ENCODE peak calls at places on chromosome 2, in four cellular contexts. B, X, R and L are unnamed samples.

GRCh38 chr2:160269365-160269764 is 69.3 kb upstream of the ITGB6 start:
- DNase-seq in B (no peak), X (no peak), R (no peak), L (no peak)

GRCh38 chr2:43131051-43131889 is 95.1 kb downstream of the ZFP36L2 start:
- DNase-seq in B (peak; percentile 98), X (peak; percentile 62), R (peak; percentile 48), L (no peak)

GRCh38 chr2:173982182-173982714 is 17.1 kb upstream of the SP3 start:
- DNase-seq in B (no peak), X (no peak), R (no peak), L (no peak)

GRCh38 chr2:207892676-207893402 is 123.1 kb upstream of the FZD5 start:
- DNase-seq in B (no peak), X (no peak), R (no peak), L (no peak)

GRCh38 chr2:231386446-231386845 is 9.1 kb upstream of the B3GNT7 start:
- DNase-seq in B (no peak), X (no peak), R (no peak), L (no peak)

GRCh38 chr2:51335072-51336058 is 303.4 kb upstream of the NRXN1 start:
- DNase-seq in B (no peak), X (no peak), R (no peak), L (no peak)

GRCh38 chr2:32572737-32573136 is 55.1 kb upstream of the TTC27 start:
- DNase-seq in B (peak; percentile 50), X (no peak), R (no peak), L (no peak)

GRCh38 chr2:209380278-209380677 is 43.6 kb upstream of the MAP2 start:
- DNase-seq in B (no peak), X (no peak), R (no peak), L (no peak)

GRCh38 chr2:38634684-38635083 is 31.2 kb upstream of the GALM start:
- DNase-seq in B (no peak), X (no peak), R (no peak), L (no peak)

GRCh38 chr2:39918886-39919285 is 139.8 kb upstream of the THUMPD2 start:
- DNase-seq in B (no peak), X (no peak), R (no peak), L (no peak)

GRCh38 chr2:45009303-45009927 is at the start of gene SIX2:
- DNase-seq in B (no peak), X (no peak), R (peak; percentile 75), L (peak; percentile 99)

GRCh38 chr2:65491381-65491903 is 59.0 kb upstream of the SPRED2 start:
- DNase-seq in B (no peak), X (no peak), R (no peak), L (no peak)

GRCh38 chr2:160371251-160372009 is 122.2 kb downstream of the RBMS1 start:
- DNase-seq in B (no peak), X (no peak), R (peak; percentile 28), L (no peak)

GRCh38 chr2:39487398-39488250 is 50.5 kb upstream of the MAP4K3 start:
- DNase-seq in B (no peak), X (no peak), R (no peak), L (no peak)

GRCh38 chr2:69538872-69539548 is 101.8 kb upstream of the NFU1 start:
- DNase-seq in B (no peak), X (no peak), R (no peak), L (no peak)

GRCh38 chr2:71889991-71890684 is 257.5 kb downstream of the CYP26B1 start:
- DNase-seq in B (no peak), X (no peak), R (no peak), L (no peak)

GRCh38 chr2:210667726-210668125 is 111.3 kb downstream of the CPS1 start:
- DNase-seq in B (no peak), X (no peak), R (no peak), L (no peak)

GRCh38 chr2:17879137-17879912 is 858 bp downstream of the KCNS3 start:
- DNase-seq in B (no peak), X (peak; percentile 30), R (peak; percentile 63), L (no peak)

GRCh38 chr2:102424754-102425153 is 1.8 kb downstream of the IL18RAP start:
- DNase-seq in B (no peak), X (no peak), R (no peak), L (no peak)

GRCh38 chr2:181686566-181687185 is 6.4 kb upstream of the NEUROD1 start:
- DNase-seq in B (no peak), X (no peak), R (no peak), L (no peak)

GRCh38 chr2:127083819-127084503 is 23.0 kb downstream of the BIN1 start:
- DNase-seq in B (no peak), X (no peak), R (no peak), L (no peak)

GRCh38 chr2:200253631-200254030 is 52.9 kb upstream of the SPATS2L start:
- DNase-seq in B (no peak), X (no peak), R (no peak), L (no peak)

GRCh38 chr2:210167227-210167626 is 4.0 kb downstream of the KANSL1L start:
- DNase-seq in B (no peak), X (no peak), R (no peak), L (no peak)

GRCh38 chr2:88087073-88087472 is 19.4 kb downstream of the SMYD1 start:
- DNase-seq in B (no peak), X (no peak), R (no peak), L (no peak)

GRCh38 chr2:189327879-189328351 is 113.4 kb upstream of the WDR75 start:
- DNase-seq in B (no peak), X (no peak), R (no peak), L (no peak)

GRCh38 chr2:97711394-97711711 is 2.0 kb upstream of the ZAP70 start:
- DNase-seq in B (no peak), X (no peak), R (no peak), L (no peak)

GRCh38 chr2:94994914-94995236 is 30.6 kb upstream of the MAL start:
- DNase-seq in B (no peak), X (no peak), R (no peak), L (no peak)

GRCh38 chr2:38483773-38484501 is 106.9 kb upstream of the ATL2 start:
- DNase-seq in B (no peak), X (no peak), R (peak; percentile 20), L (no peak)

GRCh38 chr2:17441055-17441771 is 77.0 kb downstream of the RAD51AP2 start:
- DNase-seq in B (no peak), X (no peak), R (no peak), L (no peak)

GRCh38 chr2:237987263-237987662 is 20.4 kb downstream of the UBE2F start:
- DNase-seq in B (no peak), X (no peak), R (no peak), L (no peak)
- TF ChIP-seq CTCF in B (no peak), X (no peak), R (no peak), L (peak; percentile 43)

GRCh38 chr2:120624738-120625446 is 110.8 kb upstream of the GLI2 start:
- DNase-seq in B (no peak), X (no peak), R (no peak), L (no peak)
- TF ChIP-seq CTCF in B (no peak), X (no peak), R (no peak), L (no peak)

DNA sequence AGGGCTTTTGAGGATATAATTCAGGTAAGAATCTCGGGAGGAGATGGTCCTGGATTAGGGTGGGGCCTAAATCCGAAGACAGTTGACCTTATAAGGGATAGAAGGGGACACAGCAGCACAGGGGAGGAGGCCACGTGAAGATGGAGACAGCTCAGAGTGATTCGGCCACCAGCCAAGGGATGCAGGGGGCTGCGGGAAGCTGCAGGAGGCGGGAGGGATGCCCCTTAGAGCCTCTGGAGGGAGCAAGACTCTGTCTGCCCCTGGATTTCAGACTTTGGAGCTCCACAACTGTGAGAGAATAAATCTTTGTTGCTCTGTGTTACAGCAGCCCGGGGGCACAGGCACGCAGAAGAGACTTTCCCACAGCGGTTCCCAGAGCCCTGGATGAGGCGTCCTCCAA is 143.7 kb downstream of the ASB1 start:
- DNase-seq in B (no peak), X (no peak), R (no peak), L (no peak)
- TF ChIP-seq CTCF in B (no peak), X (no peak), R (no peak), L (no peak)

GRCh38 chr2:222582931-222583330 is 73.0 kb downstream of the FARSB start:
- DNase-seq in B (no peak), X (no peak), R (no peak), L (no peak)
- TF ChIP-seq CTCF in B (peak; percentile 16), X (no peak), R (peak; percentile 24), L (peak; percentile 65)

GRCh38 chr2:216132585-216132984 is 23.4 kb downstream of the XRCC5 start:
- DNase-seq in B (no peak), X (no peak), R (no peak), L (no peak)

GRCh38 chr2:216134958-216135541 is 25.9 kb downstream of the XRCC5 start:
- DNase-seq in B (no peak), X (no peak), R (no peak), L (no peak)

GRCh38 chr2:216130346-216130951 is 21.3 kb downstream of the XRCC5 start:
- DNase-seq in B (no peak), X (no peak), R (no peak), L (no peak)

GRCh38 chr2:216133392-216133791 is 24.2 kb downstream of the XRCC5 start:
- DNase-seq in B (no peak), X (no peak), R (no peak), L (no peak)

DNA sequence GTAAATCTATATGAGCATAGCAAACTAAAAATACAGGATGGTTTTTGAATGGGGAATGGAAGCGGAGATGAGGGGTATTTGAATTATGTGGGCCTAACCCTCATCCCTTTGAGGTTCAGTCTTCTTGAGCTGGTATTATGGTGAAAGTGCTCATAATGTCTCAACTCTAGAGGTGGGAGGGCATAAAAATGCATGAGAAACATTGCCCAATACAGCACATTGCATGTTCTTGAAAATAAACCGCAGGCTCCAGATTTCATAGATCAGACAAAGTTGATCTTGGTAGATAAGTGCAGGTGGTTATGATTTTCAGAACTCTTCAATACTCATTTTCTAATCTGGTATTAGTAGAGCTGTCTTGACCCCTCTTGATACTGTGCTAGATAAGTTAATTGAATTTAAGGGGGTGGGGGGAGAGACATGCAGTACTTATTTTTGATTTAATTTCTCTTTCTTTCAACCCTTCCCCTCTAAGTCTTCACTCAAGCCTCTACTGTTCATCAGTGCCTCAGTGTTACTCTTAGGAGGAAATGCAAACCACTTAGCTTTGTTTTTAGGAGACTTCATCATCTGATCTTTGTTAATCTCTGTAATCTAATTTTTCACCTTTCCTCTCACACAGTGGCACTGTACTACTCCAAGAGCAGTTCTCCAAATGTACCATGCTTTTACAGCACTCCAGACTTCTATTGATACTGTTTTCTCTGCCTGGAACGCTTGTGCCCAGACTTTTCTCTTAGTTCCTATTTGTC is 22.2 kb downstream of the XRCC5 start:
- DNase-seq in B (no peak), X (no peak), R (no peak), L (no peak)
- TF ChIP-seq CTCF in B (no peak), X (no peak), R (no peak), L (no peak)